ENCODE peak calls at places on chromosomes 7 and 10, in six cellular contexts. O is CD4-positive, alpha-beta T cell; N is effector memory CD8-positive, alpha-beta T cell; I is activated T-helper 1 cell treated with anti-CD3 and anti-CD28 coated beads, Interleukin-2, amount 50 U/mL, for 16 hours; Y is hypothalamus; A is activated CD4-positive, alpha-beta T cell treated with anti-CD3 and anti-CD28 coated beads for 24 hours. J is an unnamed sample.
A peak's percentile ranks its signal among the peaks of the same experiment; 100 is the strongest.

GRCh38 chr10:14532473-14533251 is 201.9 kb upstream of the FRMD4A start:
- DNase-seq in O (no peak), N (no peak), I (no peak), Y (no peak), A (no peak), J (no peak)

GRCh38 chr10:103040424-103040823 is 122.3 kb downstream of the CNNM2 start:
- DNase-seq in O (no peak), N (no peak), I (no peak), Y (no peak), A (no peak), J (no peak)

GRCh38 chr7:65832281-65832680 is 40.6 kb upstream of the VKORC1L1 start:
- DNase-seq in O (no peak), N (no peak), I (no peak), Y (no peak), A (no peak), J (no peak)

GRCh38 chr7:28346972-28347371 is 65.3 kb upstream of the CREB5 start:
- DNase-seq in O (no peak), N (no peak), I (no peak), Y (no peak), A (no peak), J (no peak)

GRCh38 chr10:124560377-124560776 is 98.8 kb downstream of the LHPP start:
- DNase-seq in O (no peak), N (no peak), I (no peak), Y (peak; percentile 10), A (no peak), J (no peak)

GRCh38 chr10:51706225-51706624 is 6.8 kb upstream of the CSTF2T start:
- DNase-seq in O (no peak), N (no peak), I (no peak), Y (no peak), A (no peak), J (no peak)

GRCh38 chr7:78134256-78134655 is 335.7 kb downstream of the PHTF2 start:
- DNase-seq in O (no peak), N (no peak), I (no peak), Y (no peak), A (no peak), J (no peak)

GRCh38 chr10:102517553-102517952 is 13.8 kb downstream of the SUFU start:
- DNase-seq in O (no peak), N (no peak), I (no peak), Y (no peak), A (no peak), J (no peak)

GRCh38 chr7:129698516-129699418 is 87.2 kb downstream of the NRF1 start:
- DNase-seq in O (no peak), N (no peak), I (no peak), Y (no peak), A (no peak), J (no peak)